ENCODE peak calls at places on chromosomes 16 and 17, in nine cellular contexts. One of them, this sample, is unnamed.

GRCh38 chr17:40981115-40981514 is 3.0 kb downstream of the KRT40 start:
- DNase-seq in transverse colon: no peak
- DNase-seq in Caki2: no peak
- DNase-seq in RWPE2: no peak
- DNase-seq in psoas muscle: no peak
- DNase-seq in T-helper 9 cell: no peak
- DNase-seq in endodermal cell: no peak
- DNase-seq in stimulated activated CD4-positive, alpha-beta T cell treated with anti-CD3 and anti-CD28 coated beads, Interleukin-12 subunit alpha, Interleukin-12 subunit beta, amount 100 ng/mL, for 4 hours: no peak
- DNase-seq in astrocyte of the spinal cord: no peak
- DNase-seq in this sample: no peak

GRCh38 chr17:73802314-73802713 is 158.1 kb upstream of the SDK2 start:
- DNase-seq in transverse colon: no peak
- DNase-seq in Caki2: no peak
- DNase-seq in RWPE2: peak
- DNase-seq in psoas muscle: no peak
- DNase-seq in T-helper 9 cell: no peak
- DNase-seq in endodermal cell: no peak
- DNase-seq in stimulated activated CD4-positive, alpha-beta T cell treated with anti-CD3 and anti-CD28 coated beads, Interleukin-12 subunit alpha, Interleukin-12 subunit beta, amount 100 ng/mL, for 4 hours: no peak
- DNase-seq in astrocyte of the spinal cord: no peak
- DNase-seq in this sample: no peak

GRCh38 chr17:45132569-45133463 is 501 bp upstream of the PLCD3 start:
- DNase-seq in transverse colon: peak
- DNase-seq in Caki2: peak
- DNase-seq in RWPE2: peak
- DNase-seq in psoas muscle: peak
- DNase-seq in T-helper 9 cell: peak
- DNase-seq in endodermal cell: peak
- DNase-seq in stimulated activated CD4-positive, alpha-beta T cell treated with anti-CD3 and anti-CD28 coated beads, Interleukin-12 subunit alpha, Interleukin-12 subunit beta, amount 100 ng/mL, for 4 hours: peak
- DNase-seq in astrocyte of the spinal cord: peak
- DNase-seq in this sample: peak

GRCh38 chr17:49845210-49845782 is 2.6 kb downstream of the TAC4 start:
- DNase-seq in transverse colon: no peak
- DNase-seq in Caki2: no peak
- DNase-seq in RWPE2: no peak
- DNase-seq in psoas muscle: no peak
- DNase-seq in T-helper 9 cell: no peak
- DNase-seq in endodermal cell: no peak
- DNase-seq in stimulated activated CD4-positive, alpha-beta T cell treated with anti-CD3 and anti-CD28 coated beads, Interleukin-12 subunit alpha, Interleukin-12 subunit beta, amount 100 ng/mL, for 4 hours: no peak
- DNase-seq in astrocyte of the spinal cord: no peak
- DNase-seq in this sample: no peak

GRCh38 chr16:70649300-70649699 is 2.9 kb downstream of the IL34 start:
- DNase-seq in transverse colon: no peak
- DNase-seq in Caki2: no peak
- DNase-seq in RWPE2: no peak
- DNase-seq in psoas muscle: no peak
- DNase-seq in T-helper 9 cell: no peak
- DNase-seq in endodermal cell: no peak
- DNase-seq in stimulated activated CD4-positive, alpha-beta T cell treated with anti-CD3 and anti-CD28 coated beads, Interleukin-12 subunit alpha, Interleukin-12 subunit beta, amount 100 ng/mL, for 4 hours: no peak
- DNase-seq in astrocyte of the spinal cord: no peak
- DNase-seq in this sample: no peak

GRCh38 chr17:81867952-81868673 is 3.0 kb downstream of the ARHGDIA start:
- DNase-seq in transverse colon: peak
- DNase-seq in Caki2: peak
- DNase-seq in RWPE2: peak
- DNase-seq in psoas muscle: no peak
- DNase-seq in T-helper 9 cell: no peak
- DNase-seq in endodermal cell: no peak
- DNase-seq in stimulated activated CD4-positive, alpha-beta T cell treated with anti-CD3 and anti-CD28 coated beads, Interleukin-12 subunit alpha, Interleukin-12 subunit beta, amount 100 ng/mL, for 4 hours: peak
- DNase-seq in astrocyte of the spinal cord: no peak
- DNase-seq in this sample: peak

GRCh38 chr17:79669861-79670260 is 59.0 kb upstream of the RBFOX3 start:
- DNase-seq in transverse colon: no peak
- DNase-seq in Caki2: no peak
- DNase-seq in RWPE2: peak
- DNase-seq in psoas muscle: no peak
- DNase-seq in T-helper 9 cell: no peak
- DNase-seq in endodermal cell: no peak
- DNase-seq in stimulated activated CD4-positive, alpha-beta T cell treated with anti-CD3 and anti-CD28 coated beads, Interleukin-12 subunit alpha, Interleukin-12 subunit beta, amount 100 ng/mL, for 4 hours: no peak
- DNase-seq in astrocyte of the spinal cord: no peak
- DNase-seq in this sample: no peak

GRCh38 chr16:80527297-80527696 is 13.5 kb upstream of the DYNLRB2 start:
- DNase-seq in transverse colon: peak
- DNase-seq in Caki2: peak
- DNase-seq in RWPE2: no peak
- DNase-seq in psoas muscle: no peak
- DNase-seq in T-helper 9 cell: peak
- DNase-seq in endodermal cell: peak
- DNase-seq in stimulated activated CD4-positive, alpha-beta T cell treated with anti-CD3 and anti-CD28 coated beads, Interleukin-12 subunit alpha, Interleukin-12 subunit beta, amount 100 ng/mL, for 4 hours: peak
- DNase-seq in astrocyte of the spinal cord: peak
- DNase-seq in this sample: no peak

GRCh38 chr16:48629016-48629415 is 19.0 kb upstream of the N4BP1 start:
- DNase-seq in transverse colon: no peak
- DNase-seq in Caki2: no peak
- DNase-seq in RWPE2: no peak
- DNase-seq in psoas muscle: no peak
- DNase-seq in T-helper 9 cell: no peak
- DNase-seq in endodermal cell: no peak
- DNase-seq in stimulated activated CD4-positive, alpha-beta T cell treated with anti-CD3 and anti-CD28 coated beads, Interleukin-12 subunit alpha, Interleukin-12 subunit beta, amount 100 ng/mL, for 4 hours: no peak
- DNase-seq in astrocyte of the spinal cord: no peak
- DNase-seq in this sample: peak

This sample was measured in SJSA1.